ENCODE peak calls at places on chromosome 12, in four cellular contexts. H is HepG2, Q is K562, D is WTC11. E is an unnamed sample.

GRCh38 chr12:47408171-47408871 is 297.5 kb downstream of the RPAP3 start:
- DNase-seq in H (peak; percentile 6), Q (no peak), D (peak; percentile 34), E (peak; percentile 69)

GRCh38 chr12:88325076-88325827 is 183.1 kb downstream of the TMTC3 start:
- DNase-seq in H (no peak), Q (no peak), D (no peak), E (peak; percentile 16)

GRCh38 chr12:110850762-110851161 is 4.0 kb downstream of the CCDC63 start:
- DNase-seq in H (no peak), Q (no peak), D (no peak), E (no peak)

GRCh38 chr12:133251732-133252131 is 16.1 kb upstream of the ANHX start:
- DNase-seq in H (no peak), Q (no peak), D (no peak), E (no peak)

GRCh38 chr12:46664771-46665287 is 161.0 kb downstream of the SLC38A4 start:
- DNase-seq in H (peak; percentile 83), Q (no peak), D (no peak), E (peak; percentile 66)

GRCh38 chr12:57157588-57158173 is 10.3 kb upstream of the LRP1-AS start:
- DNase-seq in H (no peak), Q (no peak), D (no peak), E (no peak)

GRCh38 chr12:87575906-87576305 is 453.3 kb downstream of the C12orf50 start:
- DNase-seq in H (no peak), Q (no peak), D (no peak), E (no peak)

GRCh38 chr12:68042212-68042699 is 53.0 kb downstream of the IFNG-AS1 start:
- DNase-seq in H (peak; percentile 3), Q (no peak), D (no peak), E (no peak)

GRCh38 chr12:85821759-85822158 is 14.4 kb downstream of the RASSF9 start:
- DNase-seq in H (peak; percentile 56), Q (no peak), D (no peak), E (peak; percentile 74)

GRCh38 chr12:54479421-54479820 is 6.0 kb upstream of the GTSF1 start:
- DNase-seq in H (no peak), Q (no peak), D (no peak), E (no peak)

GRCh38 chr12:120941846-120942405 is 36.4 kb upstream of the HNF1A start:
- DNase-seq in H (no peak), Q (no peak), D (no peak), E (no peak)

DNA sequence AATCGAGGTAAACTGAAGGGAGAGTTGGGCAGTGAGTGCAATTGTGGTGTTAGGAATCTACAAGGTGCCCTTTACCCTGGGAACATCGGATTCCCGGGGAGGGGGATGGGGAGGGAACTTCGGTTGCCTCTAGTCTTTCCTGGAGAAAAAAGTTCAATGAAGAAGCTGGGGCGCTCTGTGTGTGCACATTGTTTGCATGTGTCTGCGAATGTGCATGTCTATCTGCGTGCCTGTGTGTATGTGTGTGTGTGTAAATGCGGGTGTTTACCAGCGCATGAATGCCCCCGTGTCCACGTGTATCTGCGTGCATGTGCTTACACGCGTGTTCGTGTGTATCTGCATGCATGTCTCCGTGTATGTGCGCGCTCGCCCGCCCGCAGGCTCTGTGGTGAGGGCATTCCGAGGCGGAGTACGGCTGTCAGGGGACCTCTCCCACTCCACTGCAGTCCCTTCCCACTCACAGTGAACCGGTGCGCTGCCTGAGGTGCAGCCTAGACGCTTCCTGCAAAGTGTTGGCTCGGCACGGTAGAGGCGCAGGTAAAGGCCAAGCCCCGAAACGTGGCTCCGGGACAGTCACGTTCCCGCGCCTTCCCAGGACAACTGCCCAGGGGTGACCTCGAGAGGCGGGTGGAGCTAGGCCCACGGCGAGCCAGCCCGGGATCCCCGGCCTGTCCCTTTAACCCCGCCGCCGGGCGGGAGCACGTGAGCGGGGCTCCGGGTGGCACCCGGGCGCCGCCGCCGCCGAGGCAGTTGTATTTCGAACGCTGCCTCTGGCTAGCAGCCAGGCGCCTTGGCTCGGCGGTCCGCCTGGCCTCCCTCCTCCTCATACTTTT is 586 bp upstream of the HMGA2 start:
- DNase-seq in H (peak; percentile 76), Q (no peak), D (peak; percentile 73), E (peak; percentile 53)
- TF ChIP-seq JUN in H (no peak), Q (no peak), D (no peak), E (no peak)

GRCh38 chr12:94898388-94898787 is 105.1 kb downstream of the NDUFA12 start:
- DNase-seq in H (no peak), Q (no peak), D (peak; percentile 34), E (no peak)
- TF ChIP-seq NR3C1 in H (no peak), Q (no peak), D (no peak), E (no peak)

DNA sequence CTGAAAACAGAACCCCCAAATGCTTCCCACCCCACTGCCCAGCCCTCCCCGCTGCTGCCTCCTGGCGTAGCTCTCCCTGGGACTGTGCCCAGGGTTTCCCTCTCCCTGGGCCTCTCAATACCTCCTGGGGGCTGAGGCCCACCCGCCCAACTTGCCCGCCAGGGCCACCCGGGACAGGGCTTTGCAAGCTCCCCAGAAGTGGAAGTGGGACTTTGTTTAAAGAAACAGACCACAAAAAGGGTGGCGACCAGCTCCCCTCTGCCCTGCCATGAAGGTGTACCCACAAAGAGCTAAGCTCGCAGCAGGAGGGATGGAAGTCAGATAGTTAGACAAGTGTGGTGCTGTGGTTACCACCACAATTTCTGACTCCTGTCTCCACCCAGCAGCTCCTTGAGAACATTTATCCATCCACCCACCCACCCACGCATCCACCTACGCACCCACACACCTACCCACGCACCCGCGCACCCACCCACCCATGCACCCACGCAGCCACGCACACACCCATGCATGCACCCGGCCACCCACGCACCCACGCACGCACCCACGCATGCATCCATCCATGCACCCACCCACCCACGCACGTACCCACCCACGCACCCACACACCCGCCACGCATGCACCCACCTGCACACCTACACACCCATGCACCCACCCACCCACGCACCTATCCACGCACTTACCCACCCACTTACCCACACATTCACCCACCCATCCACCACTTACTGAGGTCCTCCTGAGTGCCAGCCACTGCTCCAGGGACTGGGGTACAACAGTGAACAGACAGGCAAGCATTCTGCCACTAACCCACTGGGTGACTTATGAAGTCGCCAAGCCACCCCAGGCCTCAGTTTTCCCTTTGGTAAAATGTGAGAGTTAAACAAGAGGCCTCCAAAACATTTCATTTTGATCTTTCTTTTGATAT is 127.3 kb downstream of the SCARB1 start:
- DNase-seq in H (no peak), Q (no peak), D (no peak), E (no peak)
- TF ChIP-seq JUN in H (no peak), Q (no peak), D (no peak), E (no peak)

GRCh38 chr12:2287589-2287988 is 234.8 kb downstream of the CACNA1C start:
- DNase-seq in H (no peak), Q (no peak), D (no peak), E (no peak)

GRCh38 chr12:2288875-2289274 is 236.1 kb downstream of the CACNA1C start:
- DNase-seq in H (no peak), Q (no peak), D (no peak), E (no peak)

GRCh38 chr12:2287151-2287550 is 234.4 kb downstream of the CACNA1C start:
- DNase-seq in H (no peak), Q (no peak), D (no peak), E (no peak)

GRCh38 chr12:2288471-2288870 is 235.7 kb downstream of the CACNA1C start:
- DNase-seq in H (no peak), Q (no peak), D (no peak), E (no peak)

DNA sequence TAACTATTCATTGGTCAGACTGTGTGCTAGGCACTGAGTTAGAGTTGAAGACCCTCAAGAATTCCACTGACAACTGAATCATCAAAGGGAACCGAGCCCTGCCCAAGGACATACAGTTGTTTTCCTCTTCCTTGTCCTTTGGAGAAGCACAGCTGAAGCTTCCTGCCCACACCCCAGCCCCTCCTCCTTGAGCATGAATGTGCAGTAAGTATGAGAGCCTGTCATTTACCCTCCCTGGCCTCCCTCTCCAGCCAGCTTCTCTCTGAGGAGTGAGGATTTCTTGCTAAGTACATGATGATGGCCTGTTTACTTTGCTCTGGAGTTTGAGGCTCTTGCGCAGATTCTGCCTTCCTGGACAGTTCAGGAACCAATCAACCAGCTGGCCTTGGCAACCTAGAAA is 235.2 kb downstream of the CACNA1C start:
- DNase-seq in H (no peak), Q (no peak), D (no peak), E (no peak)
- TF ChIP-seq NR3C1 in H (no peak), Q (no peak), D (no peak), E (no peak)

DNA sequence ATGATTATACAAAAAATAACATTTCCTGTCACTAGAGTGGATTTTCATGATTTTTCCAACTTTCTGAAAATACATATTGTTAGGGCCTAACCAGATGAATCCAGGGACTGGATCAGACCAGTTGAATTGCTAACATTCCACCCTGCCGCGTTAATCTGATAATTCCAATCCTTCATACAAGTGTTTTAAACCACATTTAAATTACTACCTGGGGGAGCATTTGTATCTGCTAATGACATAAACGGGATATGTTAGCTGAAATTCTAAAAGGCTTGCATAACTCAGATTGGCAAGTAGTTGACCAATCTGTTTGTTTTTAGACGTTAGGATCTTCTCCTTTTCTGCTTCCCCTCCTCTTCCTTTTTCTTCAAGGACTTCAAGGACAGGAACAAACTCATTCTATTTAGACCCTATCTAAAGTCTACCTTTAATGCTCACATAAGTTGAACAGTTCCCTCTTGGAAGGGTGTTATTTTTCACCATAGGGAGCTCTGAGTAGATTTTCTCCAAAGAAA is 239.0 kb downstream of the ADAMTS20 start:
- DNase-seq in H (no peak), Q (no peak), D (no peak), E (no peak)
- TF ChIP-seq JUN in H (no peak), Q (no peak), D (no peak), E (no peak)

GRCh38 chr12:25960176-25960575 is 1.7 kb downstream of the RASSF8 start:
- DNase-seq in H (no peak), Q (no peak), D (no peak), E (peak; percentile 33)
- TF ChIP-seq NR3C1 in H (no peak), Q (no peak), D (no peak), E (no peak)

GRCh38 chr12:12819752-12820311 is 6.7 kb downstream of the DDX47 start:
- DNase-seq in H (no peak), Q (no peak), D (no peak), E (peak; percentile 83)

GRCh38 chr12:12818693-12819092 is 5.5 kb downstream of the DDX47 start:
- DNase-seq in H (no peak), Q (no peak), D (no peak), E (no peak)

GRCh38 chr12:12817611-12818010 is 4.5 kb downstream of the DDX47 start:
- DNase-seq in H (no peak), Q (no peak), D (no peak), E (no peak)

GRCh38 chr12:12821975-12822374 is 8.8 kb downstream of the DDX47 start:
- DNase-seq in H (no peak), Q (no peak), D (no peak), E (no peak)

DNA sequence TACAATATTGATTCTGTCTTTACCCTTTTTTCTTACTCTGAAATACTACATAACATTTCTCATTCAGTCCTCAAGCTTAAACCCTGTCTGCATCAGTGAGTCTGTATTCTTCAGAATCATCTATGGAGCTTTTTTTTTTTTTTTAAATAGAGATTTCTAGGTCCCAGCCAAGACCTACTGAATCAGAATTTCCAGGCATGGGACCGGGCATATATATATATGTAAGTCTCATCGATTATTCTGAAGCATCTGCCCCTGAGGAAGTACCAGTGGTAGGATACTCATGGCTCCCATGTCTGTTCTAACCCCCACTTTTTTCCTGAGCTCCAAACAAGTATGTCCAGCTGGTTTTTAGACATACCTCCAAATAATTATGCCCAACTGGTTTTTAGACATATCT is 6.1 kb downstream of the DDX47 start:
- DNase-seq in H (no peak), Q (no peak), D (no peak), E (no peak)
- TF ChIP-seq JUN in H (no peak), Q (no peak), D (no peak), E (no peak)

GRCh38 chr12:15532364-15532977 is 210.2 kb downstream of the PTPRO start:
- DNase-seq in H (peak; percentile 55), Q (peak; percentile 5), D (peak; percentile 51), E (peak; percentile 44)
- TF ChIP-seq NR3C1 in H (no peak), Q (no peak), D (no peak), E (no peak)

E was measured in A549.